ENCODE peak calls at places on chromosomes 3 and 15, in ten cellular contexts. X is right atrium auricular region; M is CD4-positive, alpha-beta T cell; P is sigmoid colon; T is cardiac muscle cell; O is upper lobe of right lung; J is IMR-90; C is caudate nucleus; R is mammary epithelial cell; D is body of pancreas. Z is an unnamed sample.

GRCh38 chr3:39264053-39264452 is 15.8 kb downstream of the CX3CR1 start:
- DNase-seq in C (no peak), P (no peak), T (no peak), M (no peak), R (no peak), X (no peak), J (no peak), D (no peak), O (no peak), Z (no peak)

GRCh38 chr15:100928632-100929280 is 9.6 kb downstream of the LRRK1 start:
- DNase-seq in M (no peak), X (no peak), R (peak), C (no peak), D (no peak), J (no peak), O (no peak), P (no peak), T (no peak), Z (no peak)

GRCh38 chr15:69810441-69811071 is 287.2 kb downstream of the TLE3 start:
- DNase-seq in T (no peak), R (no peak), C (no peak), P (no peak), M (no peak), X (no peak), O (no peak), J (no peak), D (no peak), Z (peak)

GRCh38 chr3:188092648-188093047 is 61.3 kb upstream of the LPP start:
- DNase-seq in J (peak), P (no peak), R (no peak), T (no peak), D (no peak), M (no peak), O (no peak), C (no peak), X (no peak), Z (peak)

GRCh38 chr3:179082416-179082815 is 10.8 kb upstream of the ZMAT3 start:
- DNase-seq in J (peak), X (no peak), C (no peak), O (no peak), D (no peak), P (no peak), R (peak), M (no peak), T (no peak), Z (no peak)

GRCh38 chr3:85567074-85567676 is 608.4 kb downstream of the CADM2 start:
- DNase-seq in C (no peak), M (no peak), T (peak), X (no peak), O (no peak), P (no peak), J (peak), R (peak), D (peak), Z (peak)

GRCh38 chr15:88257311-88257901 is 867 bp upstream of the NTRK3 start:
- DNase-seq in X (no peak), D (no peak), M (no peak), C (no peak), T (peak), O (peak), R (no peak), J (no peak), P (no peak), Z (no peak)

GRCh38 chr3:14047841-14048240 is 76.8 kb downstream of the CHCHD4 start:
- DNase-seq in X (no peak), T (no peak), C (no peak), M (no peak), J (no peak), R (peak), D (no peak), P (no peak), O (no peak), Z (no peak)

GRCh38 chr3:129775870-129776269 is 117.6 kb downstream of the TMCC1 start:
- DNase-seq in C (no peak), M (no peak), T (no peak), X (no peak), O (no peak), P (no peak), J (no peak), D (no peak), R (no peak), Z (no peak)

GRCh38 chr3:67357610-67358458 is 296.6 kb downstream of the SUCLG2 start:
- DNase-seq in C (no peak), J (peak), O (no peak), X (no peak), D (peak), R (peak), M (no peak), P (peak), T (peak), Z (peak)

GRCh38 chr3:64667887-64668581 is 19.8 kb downstream of the ADAMTS9 start:
- DNase-seq in J (no peak), R (no peak), C (no peak), X (no peak), D (peak), T (no peak), O (peak), M (no peak), P (peak), Z (no peak)

GRCh38 chr3:94420941-94421340 is 358.1 kb downstream of the NSUN3 start:
- DNase-seq in J (peak), C (no peak), D (no peak), T (no peak), X (no peak), O (no peak), R (no peak), M (no peak), P (no peak), Z (no peak)

DNA sequence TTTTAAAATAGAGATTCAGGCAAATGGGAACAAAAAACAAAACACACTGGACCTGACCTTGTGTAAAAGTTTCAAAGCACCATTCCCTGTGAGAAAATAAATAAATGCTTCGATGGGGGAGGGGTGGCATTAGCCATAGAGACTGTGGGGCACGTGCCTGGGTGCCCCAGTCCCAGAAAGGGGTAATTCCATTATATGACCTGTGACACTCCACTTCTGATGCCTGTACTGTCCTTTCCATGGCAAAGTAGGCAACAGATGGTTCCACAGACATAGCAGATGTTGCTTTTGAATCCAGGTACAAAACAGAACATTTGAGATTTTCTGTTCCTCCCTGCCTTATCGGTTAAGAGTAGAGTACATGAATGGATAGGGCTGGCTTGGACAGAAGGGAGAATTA is 3.9 kb downstream of the PHLDB2 start:
- DNase-seq in T (no peak), X (no peak), D (no peak), M (no peak), P (no peak), C (no peak), J (no peak), R (peak), O (no peak), Z (no peak)
- H3K27ac ChIP-seq in T (no peak), X (peak), D (no peak), M (no peak), P (peak), C (no peak), J (no peak), R (no peak), O (peak), Z (no peak)

DNA sequence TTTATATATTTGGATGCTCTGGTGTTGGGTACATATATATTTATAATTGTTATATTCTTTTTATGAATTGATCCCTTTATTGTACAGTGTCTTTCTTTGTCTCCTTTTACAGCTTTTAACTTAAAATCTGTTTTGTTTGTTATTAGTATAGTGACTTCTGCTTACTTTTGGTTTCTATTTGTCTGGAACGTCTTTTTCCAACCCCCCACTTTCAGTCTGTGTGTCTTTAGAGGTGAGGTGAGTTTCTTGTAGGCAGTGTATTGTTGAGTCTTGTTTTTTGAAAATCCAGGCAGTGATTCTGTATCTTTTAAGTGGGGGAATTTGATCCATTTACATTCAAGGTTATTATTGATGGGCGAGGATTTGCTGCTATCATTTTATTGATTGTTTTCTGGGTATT is 62.0 kb downstream of the AP4E1 start:
- DNase-seq in D (no peak), R (no peak), C (no peak), J (no peak), P (no peak), T (no peak), M (no peak), O (no peak), X (no peak), Z (no peak)
- H3K27ac ChIP-seq in D (no peak), R (no peak), C (no peak), J (no peak), P (no peak), T (no peak), M (no peak), O (no peak), X (no peak), Z (no peak)

DNA sequence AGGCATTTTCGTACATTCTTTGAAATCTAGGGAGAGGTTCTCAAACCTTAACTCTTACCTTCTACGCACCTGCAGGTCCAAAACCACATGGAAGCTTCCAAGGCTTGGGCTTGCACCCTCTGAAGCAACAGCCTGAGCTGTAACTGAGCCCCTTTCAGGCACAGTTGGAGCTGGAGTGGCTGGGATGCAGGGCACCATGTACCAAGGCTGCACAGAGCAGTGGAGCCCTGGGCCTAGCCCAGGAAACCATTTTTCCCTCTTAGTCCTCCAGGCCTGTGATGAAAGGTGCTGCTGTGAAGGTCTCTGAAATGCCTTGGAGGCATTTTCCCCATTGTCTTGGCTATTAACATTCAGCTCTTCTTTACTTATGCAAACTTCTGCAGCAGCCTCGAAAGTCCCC is 66.9 kb upstream of the ZBED2 start:
- DNase-seq in R (no peak), J (no peak), M (no peak), D (no peak), O (no peak), P (no peak), C (no peak), X (no peak), T (no peak), Z (no peak)
- H3K27ac ChIP-seq in R (no peak), J (no peak), M (no peak), D (no peak), O (no peak), P (no peak), C (no peak), X (no peak), T (no peak), Z (no peak)

DNA sequence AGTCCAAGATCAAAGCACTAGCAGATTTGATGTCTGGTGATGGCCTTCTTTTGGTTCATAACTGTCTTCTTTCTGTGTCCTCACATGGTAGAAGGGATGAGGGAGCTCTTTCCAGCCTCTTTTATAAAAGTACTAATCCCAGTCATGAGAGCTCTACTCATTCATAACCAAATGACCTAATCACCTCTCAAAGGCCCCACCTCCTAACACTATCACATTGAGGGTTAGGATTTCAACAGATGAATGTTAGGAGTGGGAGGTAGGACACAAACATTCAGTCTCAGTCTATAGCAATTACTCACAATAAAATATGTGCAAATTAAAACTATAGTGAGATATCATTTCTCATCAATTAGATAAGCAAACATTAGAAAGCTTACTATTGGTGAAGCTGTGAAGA is 50.1 kb upstream of the UBE2E2 start:
- DNase-seq in P (no peak), M (no peak), R (no peak), X (no peak), J (no peak), D (no peak), T (no peak), C (no peak), O (no peak), Z (no peak)
- H3K27ac ChIP-seq in P (no peak), M (no peak), R (no peak), X (no peak), J (no peak), D (no peak), T (no peak), C (no peak), O (no peak), Z (no peak)

GRCh38 chr15:56981160-56981559 is 62.7 kb downstream of the TCF12 start:
- DNase-seq in O (no peak), M (no peak), C (no peak), P (no peak), T (no peak), X (no peak), R (no peak), J (no peak), D (no peak), Z (no peak)
- H3K27ac ChIP-seq in O (no peak), M (no peak), C (peak), P (no peak), T (peak), X (no peak), R (no peak), J (no peak), D (no peak), Z (no peak)

GRCh38 chr3:12750658-12751071 is 8.4 kb downstream of the TMEM40 start:
- DNase-seq in C (no peak), M (no peak), P (peak), J (peak), X (no peak), R (peak), O (no peak), T (no peak), D (no peak), Z (no peak)
- H3K27ac ChIP-seq in C (no peak), M (no peak), P (peak), J (peak), X (peak), R (peak), O (no peak), T (no peak), D (no peak), Z (no peak)

GRCh38 chr3:66038384-66038725 is 363 bp downstream of the MAGI1 start:
- DNase-seq in C (no peak), D (no peak), P (no peak), T (no peak), R (no peak), M (no peak), J (no peak), X (no peak), O (no peak), Z (peak)
- H3K27ac ChIP-seq in C (peak), D (peak), P (peak), T (peak), R (peak), M (no peak), J (peak), X (peak), O (peak), Z (peak)

GRCh38 chr3:9549600-9549999 is 4.0 kb downstream of the LHFPL4 start:
- DNase-seq in O (no peak), X (no peak), C (no peak), R (no peak), J (no peak), T (no peak), D (no peak), M (no peak), P (no peak), Z (no peak)
- H3K27ac ChIP-seq in O (no peak), X (no peak), C (no peak), R (no peak), J (no peak), T (no peak), D (no peak), M (no peak), P (no peak), Z (no peak)